ENCODE peak calls at places on chromosomes 12 and 14, in five cellular contexts. D is nephron progenitor cell, N is choroid plexus epithelial cell, I is thoracic aorta, Z is esophagus squamous epithelium. F is an unnamed sample.

GRCh38 chr14:20627337-20628032 is 14.0 kb downstream of the OR6S1 start:
- DNase-seq in N (no peak), Z (no peak), I (no peak), D (no peak), F (no peak)

GRCh38 chr12:112939761-112940357 is 1.6 kb downstream of the OAS3 start:
- DNase-seq in Z (no peak), N (no peak), I (no peak), D (no peak), F (peak)

GRCh38 chr14:75636100-75636692 is 24.5 kb downstream of the ERG28 start:
- DNase-seq in Z (no peak), I (no peak), N (peak), D (no peak), F (no peak)

GRCh38 chr14:76985021-76985420 is 43.5 kb downstream of the IRF2BPL start:
- DNase-seq in N (peak), D (no peak), Z (no peak), I (no peak), F (no peak)

GRCh38 chr12:481422-481821 is 21.7 kb downstream of the B4GALNT3 start:
- DNase-seq in Z (no peak), N (peak), D (no peak), I (peak), F (no peak)

GRCh38 chr12:49507139-49507538 is 31.7 kb upstream of the KCNH3 start:
- DNase-seq in D (no peak), Z (no peak), N (peak), I (no peak), F (no peak)

GRCh38 chr14:101590616-101591015 is 29.3 kb downstream of the DIO3 start:
- DNase-seq in N (no peak), I (no peak), Z (no peak), D (no peak), F (no peak)

GRCh38 chr14:61511558-61511924 is 183.8 kb upstream of the HIF1A start:
- DNase-seq in Z (no peak), I (no peak), D (no peak), N (no peak), F (no peak)

GRCh38 chr12:56596815-56597214 is 33.3 kb downstream of the BAZ2A start:
- DNase-seq in Z (no peak), N (no peak), D (no peak), I (no peak), F (no peak)

GRCh38 chr12:27821259-27821973 is 41.4 kb upstream of the MANSC4 start:
- DNase-seq in N (peak), I (peak), D (peak), Z (no peak), F (peak)

GRCh38 chr14:86038401-86038985 is 508.5 kb downstream of the FLRT2 start:
- DNase-seq in N (peak), D (peak), Z (no peak), I (no peak), F (no peak)

GRCh38 chr12:64889434-64890216 is 65.2 kb downstream of the TBC1D30 start:
- DNase-seq in N (no peak), D (no peak), I (no peak), Z (no peak), F (no peak)

GRCh38 chr12:64943686-64944085 is 119.2 kb downstream of the TBC1D30 start:
- DNase-seq in D (no peak), Z (no peak), N (peak), I (no peak), F (no peak)

GRCh38 chr12:106892075-106892474 is 63.6 kb upstream of the TMEM263 start:
- DNase-seq in I (no peak), N (no peak), Z (no peak), D (no peak), F (no peak)

GRCh38 chr14:29990993-29991392 is 63.3 kb upstream of the PRKD1 start:
- DNase-seq in Z (no peak), D (no peak), N (no peak), I (no peak), F (no peak)

GRCh38 chr14:70905316-70905715 is 1.9 kb upstream of the PCNX1 start:
- DNase-seq in I (no peak), N (no peak), Z (no peak), D (no peak), F (no peak)

GRCh38 chr14:56474419-56475022 is 105.1 kb upstream of the TMEM260 start:
- DNase-seq in D (peak), Z (no peak), I (no peak), N (peak), F (no peak)

GRCh38 chr14:56235388-56235787 is 117.2 kb downstream of the PELI2 start:
- DNase-seq in I (no peak), N (no peak), Z (no peak), D (no peak), F (no peak)

GRCh38 chr14:28742171-28742846 is 24.3 kb upstream of the FOXG1 start:
- DNase-seq in I (no peak), N (no peak), D (no peak), Z (no peak), F (no peak)

GRCh38 chr14:31420013-31420318 is 384 bp downstream of the HEATR5A start:
- DNase-seq in Z (no peak), I (no peak), N (no peak), D (peak), F (peak)

GRCh38 chr12:28349196-28349595 is 158.9 kb downstream of the CCDC91 start:
- DNase-seq in D (no peak), Z (no peak), N (no peak), I (no peak), F (no peak)

GRCh38 chr12:68397566-68398158 is 65.5 kb upstream of the MDM1 start:
- DNase-seq in N (no peak), I (no peak), D (no peak), Z (no peak), F (no peak)

GRCh38 chr14:74852922-74853530 is 22.9 kb downstream of the PROX2 start:
- DNase-seq in N (peak), D (no peak), Z (no peak), I (no peak), F (no peak)

GRCh38 chr14:58736606-58737005 is 98.8 kb downstream of the DACT1 start:
- DNase-seq in I (no peak), Z (no peak), D (no peak), N (peak), F (no peak)

GRCh38 chr12:132597333-132598283 is 12.8 kb downstream of the LRCOL1 start:
- DNase-seq in N (peak), I (no peak), D (peak), Z (no peak), F (no peak)

GRCh38 chr12:66066071-66066928 is 64.2 kb downstream of the LLPH start:
- DNase-seq in Z (no peak), I (no peak), N (peak), D (no peak), F (no peak)

GRCh38 chr12:111304642-111305071 is 64.2 kb downstream of the PHETA1 start:
- DNase-seq in Z (no peak), D (peak), N (peak), I (no peak), F (no peak)

DNA sequence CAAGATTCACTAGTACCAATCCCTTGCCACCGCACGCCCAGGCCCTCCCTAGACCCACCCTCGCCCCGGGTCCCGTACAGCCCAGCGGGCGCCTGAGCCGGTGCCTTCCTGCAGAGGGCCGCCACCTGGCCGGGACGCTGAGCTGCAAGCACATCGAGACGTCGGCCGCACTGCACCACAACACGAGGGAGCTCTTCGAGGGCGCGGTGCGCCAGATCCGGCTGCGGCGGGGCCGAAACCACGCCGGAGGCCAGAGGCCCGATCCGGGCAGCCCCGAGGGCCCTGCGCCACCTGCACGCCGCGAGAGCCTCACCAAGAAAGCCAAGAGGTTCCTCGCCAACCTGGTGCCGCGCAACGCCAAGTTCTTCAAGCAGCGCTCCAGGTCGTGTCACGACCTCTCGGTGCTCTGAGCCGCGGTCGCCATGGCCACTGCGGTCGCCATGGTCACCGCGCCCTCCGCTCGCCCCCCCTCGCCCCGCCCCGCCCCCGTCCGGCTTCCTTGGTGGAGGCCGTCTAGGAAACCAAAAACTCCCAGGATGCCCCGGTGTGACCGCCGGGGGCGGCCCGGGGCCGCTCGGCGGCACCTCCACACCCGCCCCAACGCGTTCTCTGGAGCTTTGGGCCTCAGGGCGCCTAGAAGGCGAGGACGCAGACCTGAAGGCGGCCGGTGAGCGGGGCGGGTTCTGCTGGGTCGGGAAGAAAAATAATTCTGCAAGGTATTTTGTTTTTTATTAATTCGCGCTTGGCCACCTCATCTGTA is 3.7 kb downstream of the REM2 start:
- DNase-seq in Z (no peak), N (peak), I (peak), D (peak), F (peak)
- TF ChIP-seq CTCF in Z (no peak), N (peak), I (no peak), D (no peak), F (no peak)

GRCh38 chr12:94793191-94793595 is 142.8 kb upstream of the TMCC3 start:
- DNase-seq in N (peak), D (peak), Z (no peak), I (no peak), F (no peak)

GRCh38 chr12:94795053-94795452 is 144.7 kb upstream of the TMCC3 start:
- DNase-seq in N (no peak), Z (no peak), D (no peak), I (no peak), F (no peak)

GRCh38 chr12:94798107-94798506 is 147.8 kb upstream of the TMCC3 start:
- DNase-seq in N (no peak), I (no peak), D (no peak), Z (no peak), F (no peak)

GRCh38 chr12:94792690-94793089 is 142.3 kb upstream of the TMCC3 start:
- DNase-seq in Z (no peak), N (peak), D (no peak), I (no peak), F (no peak)

DNA sequence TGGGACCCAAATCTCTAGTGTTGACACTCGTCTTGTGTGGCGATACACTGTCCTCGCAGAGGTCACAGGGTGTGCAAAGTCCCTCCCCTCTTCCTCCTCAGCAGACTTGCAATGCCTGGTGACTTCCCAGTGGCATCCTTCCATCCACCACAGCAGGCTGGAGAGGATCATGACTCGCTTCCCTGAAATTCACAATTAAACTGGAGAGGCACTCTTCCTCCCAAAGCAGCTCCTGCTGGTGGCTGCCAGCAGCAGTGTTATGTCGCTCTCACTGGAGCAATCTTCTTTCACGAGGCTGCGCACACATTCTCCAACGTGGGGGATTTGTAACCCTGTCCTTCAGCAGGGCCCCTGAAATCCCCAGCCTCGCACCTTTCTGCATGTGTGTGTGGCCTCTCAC is 145.2 kb upstream of the TMCC3 start:
- DNase-seq in I (no peak), N (peak), Z (no peak), D (no peak), F (no peak)
- TF ChIP-seq CTCF in I (no peak), N (peak), Z (no peak), D (no peak), F (no peak)

GRCh38 chr12:121061831-121062230 is 22.8 kb upstream of the OASL start:
- DNase-seq in D (no peak), N (peak), I (no peak), Z (no peak), F (no peak)
- TF ChIP-seq CTCF in D (no peak), N (peak), I (no peak), Z (no peak), F (no peak)

DNA sequence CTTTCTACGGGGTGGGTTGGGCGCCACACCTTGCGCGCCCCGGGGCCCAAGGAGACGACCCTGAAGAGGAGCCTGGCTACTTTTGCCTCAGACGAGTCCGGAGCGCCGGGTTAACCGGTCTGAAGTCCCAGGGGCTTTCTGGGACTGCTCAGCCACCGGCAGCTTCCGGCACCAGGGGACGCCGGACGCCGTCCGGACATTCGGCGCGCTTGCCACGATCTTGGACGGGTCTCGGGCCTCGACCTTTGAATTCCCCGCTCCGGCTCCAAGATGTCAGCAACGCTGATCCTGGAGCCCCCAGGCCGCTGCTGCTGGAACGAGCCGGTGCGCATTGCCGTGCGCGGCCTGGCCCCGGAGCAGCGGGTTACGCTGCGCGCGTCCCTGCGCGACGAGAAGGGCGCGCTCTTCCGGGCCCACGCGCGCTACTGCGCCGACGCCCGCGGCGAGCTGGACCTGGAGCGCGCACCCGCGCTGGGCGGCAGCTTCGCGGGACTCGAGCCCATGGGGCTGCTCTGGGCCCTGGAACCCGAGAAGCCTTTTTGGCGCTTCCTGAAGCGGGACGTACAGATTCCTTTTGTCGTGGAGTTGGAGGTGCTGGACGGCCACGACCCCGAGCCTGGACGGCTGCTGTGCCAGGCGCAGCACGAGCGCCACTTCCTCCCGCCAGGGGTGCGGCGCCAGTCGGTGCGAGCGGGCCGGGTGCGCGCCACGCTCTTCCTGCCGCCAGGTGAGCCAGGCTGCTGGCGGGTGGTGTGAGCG is at the start of gene ACOT4:
- DNase-seq in Z (no peak), N (peak), I (no peak), D (peak), F (peak)
- TF ChIP-seq CTCF in Z (peak), N (no peak), I (no peak), D (no peak), F (no peak)

DNA sequence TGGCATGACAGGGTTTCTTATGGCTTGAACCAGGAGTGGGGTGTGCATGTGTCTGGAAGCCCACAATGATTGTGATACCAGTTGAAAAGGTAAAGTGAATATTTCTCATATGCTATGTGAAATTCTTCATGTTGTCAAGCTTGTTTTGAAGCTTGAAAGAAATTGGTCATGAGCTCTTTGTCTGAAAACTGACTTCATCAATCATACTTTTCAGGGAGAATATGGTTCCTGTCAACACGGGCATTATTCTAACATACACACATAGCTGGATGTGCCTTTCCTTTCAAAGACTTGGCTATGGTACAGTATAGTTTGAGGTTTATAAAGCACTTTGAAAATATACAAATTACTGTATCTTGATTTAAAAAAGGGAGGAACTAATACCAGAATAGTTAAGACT is 158.8 kb downstream of the KCNH5 start:
- DNase-seq in I (no peak), D (no peak), N (no peak), Z (no peak), F (no peak)
- TF ChIP-seq CTCF in I (no peak), D (no peak), N (no peak), Z (no peak), F (no peak)

DNA sequence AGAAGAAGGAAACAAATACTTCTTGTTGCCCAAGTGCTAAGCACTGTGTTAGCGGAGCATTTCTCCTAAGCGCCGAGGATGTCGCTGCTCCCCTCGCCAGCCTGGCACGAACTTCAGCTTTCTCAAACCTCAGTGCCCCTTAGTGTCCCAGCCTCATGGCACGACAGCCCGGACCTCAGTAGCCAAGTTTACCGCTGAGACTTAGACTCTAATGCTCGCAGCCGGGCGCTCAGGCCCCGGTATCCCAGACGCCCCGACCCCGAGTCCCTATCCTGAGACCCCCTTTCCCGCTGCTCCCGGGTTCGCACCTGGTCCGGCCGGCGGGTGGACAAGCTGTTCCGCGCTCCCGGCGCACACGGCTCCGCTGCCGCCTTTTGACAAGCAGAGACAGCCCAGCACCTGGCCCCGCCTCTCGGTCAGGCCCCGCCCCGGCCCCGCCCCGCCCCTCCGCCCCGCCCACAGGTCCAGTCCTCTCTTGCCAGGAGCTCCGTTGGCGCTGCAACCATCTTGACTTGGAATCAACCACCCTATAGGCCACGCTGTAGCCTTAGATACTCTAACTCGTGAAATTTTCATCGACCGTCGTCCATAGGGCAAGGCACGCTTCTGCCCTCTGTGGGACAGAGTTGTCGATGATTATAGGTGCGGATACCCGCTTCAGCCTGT is at the start of gene VDR:
- DNase-seq in D (peak), Z (no peak), N (peak), I (no peak), F (peak)
- TF ChIP-seq CTCF in D (no peak), Z (no peak), N (peak), I (no peak), F (no peak)

GRCh38 chr12:102052192-102053061 is 9.4 kb downstream of the WASHC3 start:
- DNase-seq in N (no peak), Z (no peak), I (no peak), D (no peak), F (no peak)

GRCh38 chr12:102054345-102054744 is 7.4 kb downstream of the WASHC3 start:
- DNase-seq in D (no peak), Z (no peak), N (no peak), I (no peak), F (no peak)

GRCh38 chr12:102051431-102051965 is 10.3 kb downstream of the WASHC3 start:
- DNase-seq in Z (no peak), N (no peak), D (no peak), I (no peak), F (no peak)

GRCh38 chr12:102050660-102051430 is 10.9 kb downstream of the WASHC3 start:
- DNase-seq in I (no peak), D (no peak), N (no peak), Z (no peak), F (no peak)

GRCh38 chr12:102053062-102053349 is 8.8 kb downstream of the WASHC3 start:
- DNase-seq in D (no peak), I (no peak), N (no peak), Z (no peak), F (no peak)
- TF ChIP-seq CTCF in D (no peak), I (no peak), N (no peak), Z (no peak), F (no peak)

GRCh38 chr12:6723607-6724408 is at the start of gene COPS7A:
- DNase-seq in I (peak), N (peak), D (peak), Z (peak), F (peak)
- TF ChIP-seq CTCF in I (no peak), N (no peak), D (no peak), Z (no peak), F (no peak)